ENCODE peak calls at places on chromosomes 11 and 22, in four cellular contexts. Q is thoracic aorta, M is lower lobe of right lung, I is neural progenitor cell. Y is an unnamed sample. For H3K4me1, the result is how much of the 10 kb centered on the place peaks cover.

GRCh38 chr11:86805873-86806310 is 5.5 kb downstream of the PRSS23 start:
- DNase-seq in Q (no peak), I (no peak), M (no peak), Y (no peak)

GRCh38 chr11:12029738-12030363 is 21.4 kb upstream of the DKK3 start:
- DNase-seq in I (no peak), M (no peak), Q (no peak), Y (no peak)

GRCh38 chr11:48384670-48385069 is 18.4 kb upstream of the OR4C5 start:
- DNase-seq in M (no peak), I (no peak), Q (no peak), Y (peak)

GRCh38 chr11:121416909-121417567 is 35.1 kb upstream of the SORL1 start:
- DNase-seq in Q (peak), I (no peak), M (peak), Y (no peak)

GRCh38 chr22:23565942-23566715 is 14.0 kb downstream of the IGLL1 start:
- DNase-seq in Q (no peak), M (no peak), I (peak), Y (peak)

GRCh38 chr11:134516529-134516928 is 104.5 kb upstream of the B3GAT1 start:
- DNase-seq in Q (no peak), I (peak), M (peak), Y (no peak)

GRCh38 chr22:27720860-27721259 is 80.7 kb downstream of the MN1 start:
- DNase-seq in I (no peak), Q (no peak), M (no peak), Y (no peak)

GRCh38 chr11:100927579-100927978 is 202.0 kb downstream of the PGR start:
- DNase-seq in I (peak), Q (no peak), M (no peak), Y (peak)

GRCh38 chr11:58921778-58922390 is 17.4 kb upstream of the GLYATL1 start:
- DNase-seq in Q (no peak), M (no peak), I (no peak), Y (no peak)

GRCh38 chr22:20798218-20798617 is 24.3 kb downstream of the SERPIND1 start:
- DNase-seq in M (no peak), Q (no peak), I (no peak), Y (no peak)

GRCh38 chr11:20438637-20439036 is 51.1 kb downstream of the PRMT3 start:
- DNase-seq in M (no peak), I (no peak), Q (no peak), Y (no peak)

GRCh38 chr11:45933131-45933821 is 10.8 kb downstream of the LARGE2 start:
- DNase-seq in I (no peak), M (no peak), Q (no peak), Y (no peak)

GRCh38 chr11:111373590-111373989 is 5.5 kb downstream of the POU2AF1 start:
- DNase-seq in I (no peak), Q (no peak), M (no peak), Y (no peak)

GRCh38 chr11:95503047-95503446 is 272.0 kb upstream of the SESN3 start:
- DNase-seq in Q (no peak), M (no peak), I (no peak), Y (no peak)

GRCh38 chr11:13595166-13595565 is 73.3 kb upstream of the FAR1 start:
- DNase-seq in M (no peak), I (no peak), Q (no peak), Y (no peak)

GRCh38 chr11:3994030-3994640 is 100.5 kb upstream of the RRM1 start:
- DNase-seq in Q (no peak), M (no peak), I (no peak), Y (no peak)

GRCh38 chr22:38214248-38215056 is 12.7 kb downstream of the MAFF start:
- DNase-seq in I (peak), M (peak), Q (no peak), Y (peak)

GRCh38 chr22:47233316-47234243 is 471.1 kb downstream of the TBC1D22A start:
- DNase-seq in Q (no peak), M (no peak), I (no peak), Y (no peak)

DNA sequence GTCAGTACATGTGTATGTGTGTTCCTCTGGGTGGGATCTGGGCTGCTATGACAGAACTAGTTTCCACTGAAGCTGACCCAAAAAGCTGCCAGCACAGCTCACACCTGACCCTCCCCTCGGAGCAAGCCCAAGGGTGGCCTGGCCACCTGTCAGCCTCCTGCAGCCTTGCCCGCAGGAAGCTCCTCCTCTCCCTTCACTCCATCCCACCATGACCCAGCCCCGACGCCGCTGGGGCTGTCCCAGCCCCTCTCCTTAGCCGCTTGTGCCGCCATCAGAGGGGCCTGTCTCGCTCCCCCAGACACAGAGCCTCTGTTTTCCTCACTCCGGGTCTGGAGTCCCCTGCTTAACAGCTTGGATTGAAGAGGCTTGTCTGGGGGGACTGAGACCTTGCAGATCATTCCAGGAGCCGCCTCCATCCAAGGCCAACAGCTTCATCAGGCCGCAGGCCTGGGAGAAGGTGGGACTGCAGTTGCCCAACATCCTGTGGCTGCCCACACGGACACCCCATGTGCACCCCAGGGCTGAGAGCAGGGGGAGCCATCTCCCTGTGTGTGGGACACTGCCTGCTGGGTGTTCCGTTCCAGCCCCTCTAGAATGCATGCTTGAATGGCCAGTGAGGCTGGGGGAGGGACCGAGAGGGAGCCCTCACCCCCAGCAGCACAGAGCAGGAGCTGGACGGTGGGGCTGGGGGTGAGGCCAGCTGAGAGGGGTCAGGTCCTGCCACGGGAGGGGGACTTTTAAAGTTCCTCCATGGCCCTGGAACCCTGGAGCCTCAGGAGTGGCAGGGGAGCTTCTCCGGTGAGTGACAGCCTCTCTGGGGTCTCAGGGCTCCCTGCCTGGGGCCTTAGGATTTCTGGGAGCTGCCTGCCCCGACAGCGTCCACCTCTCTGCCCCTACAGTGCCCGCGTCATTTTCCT is 696 bp downstream of the MRGPRF start:
- DNase-seq in M (peak), Q (no peak), I (peak), Y (no peak)
- H3K4me3 ChIP-seq in M (peak), Q (peak), I (peak), Y (no peak)

GRCh38 chr11:9753031-9753430 is 89.2 kb downstream of the SWAP70 start:
- DNase-seq in Q (no peak), I (no peak), M (no peak), Y (no peak)
- H3K4me1 ChIP-seq in Q (under half), I (under half), M (under half), Y (under half)

DNA sequence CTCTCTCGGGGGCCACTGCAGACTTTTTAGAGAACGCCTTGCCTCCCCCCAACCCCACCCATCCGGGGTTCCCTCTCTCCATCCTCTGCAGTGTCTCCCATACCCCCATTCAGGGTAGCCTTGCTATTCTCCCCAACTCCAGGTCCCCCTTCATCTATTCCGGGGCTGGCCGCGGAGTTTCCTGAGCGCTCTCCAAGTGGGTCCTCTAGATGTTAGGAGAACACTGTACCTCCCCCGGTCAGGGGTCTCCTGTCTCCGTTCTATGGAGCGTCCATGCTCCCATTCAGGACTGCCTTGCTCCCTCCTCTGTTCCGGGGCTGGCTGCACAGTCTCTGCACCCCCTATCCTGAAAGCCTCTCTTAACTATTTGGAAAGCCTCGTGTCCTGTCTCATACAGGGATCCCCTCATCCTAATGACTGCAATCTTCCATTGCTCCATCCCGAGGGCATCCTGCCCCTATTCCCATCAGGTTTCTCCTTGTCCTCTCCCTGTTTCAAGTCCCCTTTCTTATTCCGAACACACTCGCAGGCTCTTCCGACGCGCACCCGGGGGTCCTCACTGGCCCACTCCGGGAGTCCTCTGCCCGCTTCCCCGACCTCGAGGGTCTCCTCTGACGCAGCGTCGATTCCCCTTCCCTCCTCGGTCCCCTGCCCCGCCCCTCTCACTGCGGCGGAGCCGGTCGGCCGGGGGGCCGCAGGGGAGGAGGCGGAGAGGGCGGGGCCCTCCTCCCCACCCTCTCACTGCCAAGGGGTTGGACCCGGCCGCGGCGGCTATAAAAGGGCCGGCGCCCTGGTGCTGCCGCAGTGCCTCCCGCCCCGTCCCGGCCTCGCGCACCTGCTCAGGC is at the start of gene NEFH:
- DNase-seq in M (no peak), Q (no peak), I (peak), Y (no peak)
- H3K4me3 ChIP-seq in M (peak), Q (peak), I (peak), Y (no peak)

GRCh38 chr11:32178692-32179091 is 87.8 kb downstream of the RCN1 start:
- DNase-seq in Q (no peak), I (no peak), M (no peak), Y (no peak)
- H3K4me1 ChIP-seq in Q (under half), I (under half), M (under half), Y (under half)

GRCh38 chr11:103633819-103634590 is 402.4 kb upstream of the DDI1 start:
- DNase-seq in Q (no peak), I (no peak), M (no peak), Y (no peak)

GRCh38 chr11:103637250-103637649 is 399.2 kb upstream of the DDI1 start:
- DNase-seq in M (no peak), I (no peak), Q (no peak), Y (peak)

GRCh38 chr11:103631841-103632240 is 404.6 kb upstream of the DDI1 start:
- DNase-seq in M (no peak), Q (no peak), I (no peak), Y (no peak)

GRCh38 chr11:103633037-103633788 is 403.2 kb upstream of the DDI1 start:
- DNase-seq in I (no peak), Q (no peak), M (no peak), Y (peak)

DNA sequence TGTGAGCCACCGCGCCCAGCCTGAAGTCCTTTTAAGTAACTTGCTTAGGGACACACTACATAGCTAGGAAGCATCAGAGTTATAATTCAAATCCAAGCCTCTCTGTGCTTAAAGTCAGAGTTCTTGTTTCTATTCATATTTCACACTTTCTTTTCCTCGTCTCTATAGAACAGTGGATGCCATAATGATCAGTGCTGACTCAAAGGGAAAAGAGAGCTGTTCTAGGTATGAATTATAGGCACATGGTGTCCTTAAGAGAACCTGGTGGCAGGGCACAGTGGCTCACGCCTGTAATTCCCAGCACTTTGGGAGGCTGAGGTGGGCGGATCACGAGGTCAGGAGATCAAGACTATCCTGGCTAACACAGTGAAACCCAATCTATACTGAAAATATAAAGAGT is 400.2 kb upstream of the DDI1 start:
- DNase-seq in Q (no peak), M (no peak), I (no peak), Y (no peak)
- H3K4me3 ChIP-seq in Q (no peak), M (no peak), I (no peak), Y (no peak)

DNA sequence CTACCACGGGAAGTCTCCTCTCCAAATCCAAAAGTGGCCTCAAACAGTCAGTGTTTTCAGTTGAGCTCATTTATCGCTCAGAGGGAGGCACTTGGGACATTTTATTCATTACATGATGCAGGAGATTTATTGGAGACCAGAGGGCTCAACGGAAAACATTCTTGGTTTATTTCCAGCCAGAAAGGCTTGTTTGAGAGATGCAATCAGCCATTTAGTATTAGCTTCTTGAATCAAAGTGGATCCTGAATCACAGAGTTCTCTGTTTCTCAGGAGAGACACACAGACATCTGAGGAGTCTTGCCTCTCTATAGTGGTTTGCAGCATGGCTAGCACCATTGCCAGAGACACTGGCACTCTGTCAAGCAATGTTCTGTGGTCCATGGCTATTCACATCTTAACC is 31.5 kb downstream of the CD44 start:
- DNase-seq in M (no peak), I (no peak), Q (no peak), Y (no peak)
- H3K4me1 ChIP-seq in M (half or more), I (under half), Q (half or more), Y (under half)

Y was measured in HAP-1.